ENCODE peak calls at places on chromosome 11, in nine cellular contexts. One of them, this sample, is unnamed.
A peak's percentile ranks its signal among the peaks of the same experiment; 100 is the strongest.

GRCh38 chr11:46377266-46377665 is 4.2 kb upstream of the MDK start:
- DNase-seq in stimulated activated CD8-positive, alpha-beta memory T cell treated with anti-CD3 and anti-CD28 coated beads, Interleukin-7, amount 100 ng/mL, for 48 hours: no peak
- DNase-seq in DMS79 treated with DMSO at 0.1 percent for 48 hours: no peak
- DNase-seq in CD4-positive, alpha-beta memory T cell: no peak
- DNase-seq in retina: no peak
- DNase-seq in mucosa of descending colon: no peak
- DNase-seq in neural crest cell: no peak
- DNase-seq in neuronal stem cell: no peak
- DNase-seq in posterior cingulate gyrus: no peak
- DNase-seq in this sample: no peak

GRCh38 chr11:31531293-31531692 is 21.7 kb downstream of the ELP4 start:
- DNase-seq in stimulated activated CD8-positive, alpha-beta memory T cell treated with anti-CD3 and anti-CD28 coated beads, Interleukin-7, amount 100 ng/mL, for 48 hours: no peak
- DNase-seq in DMS79 treated with DMSO at 0.1 percent for 48 hours: no peak
- DNase-seq in CD4-positive, alpha-beta memory T cell: no peak
- DNase-seq in neural crest cell: no peak
- DNase-seq in neuronal stem cell: no peak
- DNase-seq in retina: no peak
- DNase-seq in posterior cingulate gyrus: no peak
- DNase-seq in mucosa of descending colon: no peak
- DNase-seq in this sample: no peak

GRCh38 chr11:77250881-77251640 is 50.4 kb downstream of the GDPD4 start:
- DNase-seq in DMS79 treated with DMSO at 0.1 percent for 48 hours: no peak
- DNase-seq in neural crest cell: no peak
- DNase-seq in retina: no peak
- DNase-seq in stimulated activated CD8-positive, alpha-beta memory T cell treated with anti-CD3 and anti-CD28 coated beads, Interleukin-7, amount 100 ng/mL, for 48 hours: no peak
- DNase-seq in neuronal stem cell: no peak
- DNase-seq in mucosa of descending colon: no peak
- DNase-seq in CD4-positive, alpha-beta memory T cell: no peak
- DNase-seq in posterior cingulate gyrus: no peak
- DNase-seq in this sample: no peak

GRCh38 chr11:35579557-35580396 is 38.5 kb upstream of the FJX1 start:
- DNase-seq in CD4-positive, alpha-beta memory T cell: no peak
- DNase-seq in neural crest cell: no peak
- DNase-seq in stimulated activated CD8-positive, alpha-beta memory T cell treated with anti-CD3 and anti-CD28 coated beads, Interleukin-7, amount 100 ng/mL, for 48 hours: no peak
- DNase-seq in retina: no peak
- DNase-seq in posterior cingulate gyrus: no peak
- DNase-seq in neuronal stem cell: no peak
- DNase-seq in mucosa of descending colon: no peak
- DNase-seq in DMS79 treated with DMSO at 0.1 percent for 48 hours: peak; percentile 48
- DNase-seq in this sample: no peak

GRCh38 chr11:34510673-34511072 is 2.9 kb downstream of the ELF5 start:
- DNase-seq in DMS79 treated with DMSO at 0.1 percent for 48 hours: no peak
- DNase-seq in neuronal stem cell: no peak
- DNase-seq in mucosa of descending colon: no peak
- DNase-seq in neural crest cell: no peak
- DNase-seq in posterior cingulate gyrus: no peak
- DNase-seq in retina: no peak
- DNase-seq in stimulated activated CD8-positive, alpha-beta memory T cell treated with anti-CD3 and anti-CD28 coated beads, Interleukin-7, amount 100 ng/mL, for 48 hours: no peak
- DNase-seq in CD4-positive, alpha-beta memory T cell: no peak
- DNase-seq in this sample: no peak

GRCh38 chr11:130831506-130832385 is 84.5 kb downstream of the SNX19 start:
- DNase-seq in retina: peak; percentile 22
- DNase-seq in neural crest cell: no peak
- DNase-seq in mucosa of descending colon: no peak
- DNase-seq in posterior cingulate gyrus: peak; percentile 35
- DNase-seq in neuronal stem cell: no peak
- DNase-seq in stimulated activated CD8-positive, alpha-beta memory T cell treated with anti-CD3 and anti-CD28 coated beads, Interleukin-7, amount 100 ng/mL, for 48 hours: peak; percentile 5
- DNase-seq in DMS79 treated with DMSO at 0.1 percent for 48 hours: no peak
- DNase-seq in CD4-positive, alpha-beta memory T cell: no peak
- DNase-seq in this sample: peak; percentile 81

GRCh38 chr11:68271023-68271780 is 571 bp downstream of the C11orf24 start:
- DNase-seq in CD4-positive, alpha-beta memory T cell: peak; percentile 61
- DNase-seq in posterior cingulate gyrus: no peak
- DNase-seq in neuronal stem cell: peak; percentile 53
- DNase-seq in stimulated activated CD8-positive, alpha-beta memory T cell treated with anti-CD3 and anti-CD28 coated beads, Interleukin-7, amount 100 ng/mL, for 48 hours: peak; percentile 54
- DNase-seq in neural crest cell: peak; percentile 57
- DNase-seq in retina: peak; percentile 80
- DNase-seq in mucosa of descending colon: peak; percentile 57
- DNase-seq in DMS79 treated with DMSO at 0.1 percent for 48 hours: peak; percentile 47
- DNase-seq in this sample: peak; percentile 88

GRCh38 chr11:96143016-96143670 is 199.9 kb downstream of the MAML2 start:
- DNase-seq in neural crest cell: no peak
- DNase-seq in posterior cingulate gyrus: no peak
- DNase-seq in stimulated activated CD8-positive, alpha-beta memory T cell treated with anti-CD3 and anti-CD28 coated beads, Interleukin-7, amount 100 ng/mL, for 48 hours: no peak
- DNase-seq in mucosa of descending colon: no peak
- DNase-seq in DMS79 treated with DMSO at 0.1 percent for 48 hours: no peak
- DNase-seq in retina: no peak
- DNase-seq in CD4-positive, alpha-beta memory T cell: no peak
- DNase-seq in neuronal stem cell: peak; percentile 20
- DNase-seq in this sample: no peak

GRCh38 chr11:63567044-63567840 is 4.1 kb upstream of the PLAAT2 start:
- DNase-seq in mucosa of descending colon: peak; percentile 59
- DNase-seq in DMS79 treated with DMSO at 0.1 percent for 48 hours: peak; percentile 64
- DNase-seq in stimulated activated CD8-positive, alpha-beta memory T cell treated with anti-CD3 and anti-CD28 coated beads, Interleukin-7, amount 100 ng/mL, for 48 hours: peak; percentile 68
- DNase-seq in neuronal stem cell: no peak
- DNase-seq in CD4-positive, alpha-beta memory T cell: peak; percentile 94
- DNase-seq in retina: peak; percentile 22
- DNase-seq in posterior cingulate gyrus: no peak
- DNase-seq in neural crest cell: no peak
- DNase-seq in this sample: peak; percentile 91

GRCh38 chr11:35321532-35322320 is 97.6 kb downstream of the SLC1A2 start:
- DNase-seq in neuronal stem cell: no peak
- DNase-seq in retina: peak; percentile 67
- DNase-seq in neural crest cell: no peak
- DNase-seq in stimulated activated CD8-positive, alpha-beta memory T cell treated with anti-CD3 and anti-CD28 coated beads, Interleukin-7, amount 100 ng/mL, for 48 hours: no peak
- DNase-seq in CD4-positive, alpha-beta memory T cell: no peak
- DNase-seq in DMS79 treated with DMSO at 0.1 percent for 48 hours: peak; percentile 18
- DNase-seq in posterior cingulate gyrus: no peak
- DNase-seq in mucosa of descending colon: no peak
- DNase-seq in this sample: no peak

GRCh38 chr11:67357831-67358555 is 4.6 kb upstream of the POLD4 start:
- DNase-seq in neuronal stem cell: no peak
- DNase-seq in CD4-positive, alpha-beta memory T cell: no peak
- DNase-seq in posterior cingulate gyrus: no peak
- DNase-seq in mucosa of descending colon: peak; percentile 10
- DNase-seq in neural crest cell: no peak
- DNase-seq in stimulated activated CD8-positive, alpha-beta memory T cell treated with anti-CD3 and anti-CD28 coated beads, Interleukin-7, amount 100 ng/mL, for 48 hours: no peak
- DNase-seq in DMS79 treated with DMSO at 0.1 percent for 48 hours: no peak
- DNase-seq in retina: no peak
- DNase-seq in this sample: no peak

GRCh38 chr11:44809283-44809682 is 82.5 kb downstream of the TSPAN18 start:
- DNase-seq in neural crest cell: no peak
- DNase-seq in stimulated activated CD8-positive, alpha-beta memory T cell treated with anti-CD3 and anti-CD28 coated beads, Interleukin-7, amount 100 ng/mL, for 48 hours: no peak
- DNase-seq in mucosa of descending colon: no peak
- DNase-seq in retina: no peak
- DNase-seq in neuronal stem cell: no peak
- DNase-seq in posterior cingulate gyrus: no peak
- DNase-seq in DMS79 treated with DMSO at 0.1 percent for 48 hours: no peak
- DNase-seq in CD4-positive, alpha-beta memory T cell: no peak
- DNase-seq in this sample: no peak

GRCh38 chr11:129779342-129779741 is 36.3 kb upstream of the TMEM45B start:
- DNase-seq in neuronal stem cell: no peak
- DNase-seq in DMS79 treated with DMSO at 0.1 percent for 48 hours: no peak
- DNase-seq in posterior cingulate gyrus: no peak
- DNase-seq in neural crest cell: no peak
- DNase-seq in CD4-positive, alpha-beta memory T cell: no peak
- DNase-seq in mucosa of descending colon: no peak
- DNase-seq in stimulated activated CD8-positive, alpha-beta memory T cell treated with anti-CD3 and anti-CD28 coated beads, Interleukin-7, amount 100 ng/mL, for 48 hours: no peak
- DNase-seq in retina: no peak
- DNase-seq in this sample: peak; percentile 15

GRCh38 chr11:86919557-86920210 is 35.5 kb downstream of the FZD4 start:
- DNase-seq in DMS79 treated with DMSO at 0.1 percent for 48 hours: peak; percentile 12
- DNase-seq in retina: peak; percentile 54
- DNase-seq in neural crest cell: no peak
- DNase-seq in mucosa of descending colon: peak; percentile 36
- DNase-seq in neuronal stem cell: peak; percentile 43
- DNase-seq in stimulated activated CD8-positive, alpha-beta memory T cell treated with anti-CD3 and anti-CD28 coated beads, Interleukin-7, amount 100 ng/mL, for 48 hours: no peak
- DNase-seq in posterior cingulate gyrus: no peak
- DNase-seq in CD4-positive, alpha-beta memory T cell: peak; percentile 11
- DNase-seq in this sample: peak; percentile 82

GRCh38 chr11:118914178-118914918 is 11.4 kb downstream of the BCL9L start:
- DNase-seq in neuronal stem cell: no peak
- DNase-seq in stimulated activated CD8-positive, alpha-beta memory T cell treated with anti-CD3 and anti-CD28 coated beads, Interleukin-7, amount 100 ng/mL, for 48 hours: no peak
- DNase-seq in DMS79 treated with DMSO at 0.1 percent for 48 hours: no peak
- DNase-seq in neural crest cell: no peak
- DNase-seq in mucosa of descending colon: peak; percentile 46
- DNase-seq in retina: peak; percentile 75
- DNase-seq in CD4-positive, alpha-beta memory T cell: peak; percentile 85
- DNase-seq in posterior cingulate gyrus: peak; percentile 64
- DNase-seq in this sample: peak; percentile 64

GRCh38 chr11:64361659-64362058 is 2.7 kb downstream of the RPS6KA4 start:
- DNase-seq in stimulated activated CD8-positive, alpha-beta memory T cell treated with anti-CD3 and anti-CD28 coated beads, Interleukin-7, amount 100 ng/mL, for 48 hours: no peak
- DNase-seq in neural crest cell: no peak
- DNase-seq in DMS79 treated with DMSO at 0.1 percent for 48 hours: no peak
- DNase-seq in mucosa of descending colon: no peak
- DNase-seq in retina: no peak
- DNase-seq in posterior cingulate gyrus: no peak
- DNase-seq in CD4-positive, alpha-beta memory T cell: no peak
- DNase-seq in neuronal stem cell: no peak
- DNase-seq in this sample: no peak

GRCh38 chr11:112024778-112025678 is at the start of gene DLAT:
- DNase-seq in DMS79 treated with DMSO at 0.1 percent for 48 hours: peak; percentile 98
- DNase-seq in CD4-positive, alpha-beta memory T cell: peak; percentile 86
- DNase-seq in neuronal stem cell: peak; percentile 95
- DNase-seq in retina: peak; percentile 98
- DNase-seq in mucosa of descending colon: peak; percentile 95
- DNase-seq in stimulated activated CD8-positive, alpha-beta memory T cell treated with anti-CD3 and anti-CD28 coated beads, Interleukin-7, amount 100 ng/mL, for 48 hours: peak; percentile 82
- DNase-seq in neural crest cell: peak; percentile 95
- DNase-seq in posterior cingulate gyrus: peak; percentile 87
- DNase-seq in this sample: peak; percentile 98

GRCh38 chr11:116791002-116791812 is 472 bp downstream of the APOA5 start:
- DNase-seq in neuronal stem cell: peak; percentile 76
- DNase-seq in mucosa of descending colon: peak; percentile 87
- DNase-seq in stimulated activated CD8-positive, alpha-beta memory T cell treated with anti-CD3 and anti-CD28 coated beads, Interleukin-7, amount 100 ng/mL, for 48 hours: peak; percentile 63
- DNase-seq in posterior cingulate gyrus: peak; percentile 89
- DNase-seq in DMS79 treated with DMSO at 0.1 percent for 48 hours: no peak
- DNase-seq in CD4-positive, alpha-beta memory T cell: peak; percentile 70
- DNase-seq in neural crest cell: peak; percentile 91
- DNase-seq in retina: peak; percentile 91
- DNase-seq in this sample: peak; percentile 86

GRCh38 chr11:129313588-129314288 is 61.9 kb upstream of the BARX2 start:
- DNase-seq in stimulated activated CD8-positive, alpha-beta memory T cell treated with anti-CD3 and anti-CD28 coated beads, Interleukin-7, amount 100 ng/mL, for 48 hours: no peak
- DNase-seq in CD4-positive, alpha-beta memory T cell: no peak
- DNase-seq in mucosa of descending colon: no peak
- DNase-seq in retina: peak; percentile 15
- DNase-seq in DMS79 treated with DMSO at 0.1 percent for 48 hours: peak; percentile 19
- DNase-seq in neuronal stem cell: no peak
- DNase-seq in posterior cingulate gyrus: no peak
- DNase-seq in neural crest cell: no peak
- DNase-seq in this sample: peak; percentile 42

GRCh38 chr11:74133416-74133815 is 37.4 kb downstream of the C2CD3 start:
- DNase-seq in retina: no peak
- DNase-seq in DMS79 treated with DMSO at 0.1 percent for 48 hours: no peak
- DNase-seq in mucosa of descending colon: no peak
- DNase-seq in posterior cingulate gyrus: no peak
- DNase-seq in neuronal stem cell: no peak
- DNase-seq in stimulated activated CD8-positive, alpha-beta memory T cell treated with anti-CD3 and anti-CD28 coated beads, Interleukin-7, amount 100 ng/mL, for 48 hours: no peak
- DNase-seq in neural crest cell: no peak
- DNase-seq in CD4-positive, alpha-beta memory T cell: no peak
- DNase-seq in this sample: no peak

GRCh38 chr11:8261316-8261715 is 2.4 kb downstream of the LMO1 start:
- DNase-seq in CD4-positive, alpha-beta memory T cell: no peak
- DNase-seq in DMS79 treated with DMSO at 0.1 percent for 48 hours: no peak
- DNase-seq in stimulated activated CD8-positive, alpha-beta memory T cell treated with anti-CD3 and anti-CD28 coated beads, Interleukin-7, amount 100 ng/mL, for 48 hours: no peak
- DNase-seq in retina: no peak
- DNase-seq in mucosa of descending colon: no peak
- DNase-seq in posterior cingulate gyrus: peak; percentile 2
- DNase-seq in neuronal stem cell: no peak
- DNase-seq in neural crest cell: no peak
- DNase-seq in this sample: no peak

GRCh38 chr11:46238078-46238966 is 39.1 kb upstream of the CREB3L1 start:
- DNase-seq in DMS79 treated with DMSO at 0.1 percent for 48 hours: peak; percentile 8
- DNase-seq in posterior cingulate gyrus: peak; percentile 49
- DNase-seq in stimulated activated CD8-positive, alpha-beta memory T cell treated with anti-CD3 and anti-CD28 coated beads, Interleukin-7, amount 100 ng/mL, for 48 hours: no peak
- DNase-seq in mucosa of descending colon: peak; percentile 58
- DNase-seq in retina: peak; percentile 79
- DNase-seq in neural crest cell: peak; percentile 46
- DNase-seq in CD4-positive, alpha-beta memory T cell: peak; percentile 54
- DNase-seq in neuronal stem cell: peak; percentile 62
- DNase-seq in this sample: peak; percentile 83

GRCh38 chr11:110340427-110340826 is 44.0 kb upstream of the RDX start:
- DNase-seq in posterior cingulate gyrus: no peak
- DNase-seq in CD4-positive, alpha-beta memory T cell: no peak
- DNase-seq in retina: no peak
- DNase-seq in stimulated activated CD8-positive, alpha-beta memory T cell treated with anti-CD3 and anti-CD28 coated beads, Interleukin-7, amount 100 ng/mL, for 48 hours: no peak
- DNase-seq in neuronal stem cell: no peak
- DNase-seq in neural crest cell: no peak
- DNase-seq in DMS79 treated with DMSO at 0.1 percent for 48 hours: no peak
- DNase-seq in mucosa of descending colon: no peak
- DNase-seq in this sample: no peak

GRCh38 chr11:72741429-72741833 is 10.8 kb downstream of the ARAP1 start:
- DNase-seq in retina: no peak
- DNase-seq in posterior cingulate gyrus: no peak
- DNase-seq in DMS79 treated with DMSO at 0.1 percent for 48 hours: no peak
- DNase-seq in neural crest cell: peak; percentile 31
- DNase-seq in CD4-positive, alpha-beta memory T cell: no peak
- DNase-seq in neuronal stem cell: no peak
- DNase-seq in stimulated activated CD8-positive, alpha-beta memory T cell treated with anti-CD3 and anti-CD28 coated beads, Interleukin-7, amount 100 ng/mL, for 48 hours: no peak
- DNase-seq in mucosa of descending colon: no peak
- DNase-seq in this sample: peak; percentile 82

GRCh38 chr11:71568707-71569349 is 3.5 kb downstream of the KRTAP5-10 start:
- DNase-seq in mucosa of descending colon: peak; percentile 8
- DNase-seq in neuronal stem cell: no peak
- DNase-seq in CD4-positive, alpha-beta memory T cell: no peak
- DNase-seq in retina: no peak
- DNase-seq in posterior cingulate gyrus: no peak
- DNase-seq in stimulated activated CD8-positive, alpha-beta memory T cell treated with anti-CD3 and anti-CD28 coated beads, Interleukin-7, amount 100 ng/mL, for 48 hours: no peak
- DNase-seq in neural crest cell: no peak
- DNase-seq in DMS79 treated with DMSO at 0.1 percent for 48 hours: no peak
- DNase-seq in this sample: peak; percentile 44

GRCh38 chr11:45982656-45983470 is 60.4 kb downstream of the LARGE2 start:
- DNase-seq in posterior cingulate gyrus: no peak
- DNase-seq in CD4-positive, alpha-beta memory T cell: no peak
- DNase-seq in stimulated activated CD8-positive, alpha-beta memory T cell treated with anti-CD3 and anti-CD28 coated beads, Interleukin-7, amount 100 ng/mL, for 48 hours: peak; percentile 30
- DNase-seq in retina: peak; percentile 50
- DNase-seq in mucosa of descending colon: no peak
- DNase-seq in DMS79 treated with DMSO at 0.1 percent for 48 hours: no peak
- DNase-seq in neural crest cell: no peak
- DNase-seq in neuronal stem cell: peak; percentile 42
- DNase-seq in this sample: peak; percentile 85

GRCh38 chr11:29564501-29564900 is 452.3 kb downstream of the KCNA4 start:
- DNase-seq in posterior cingulate gyrus: no peak
- DNase-seq in DMS79 treated with DMSO at 0.1 percent for 48 hours: no peak
- DNase-seq in neuronal stem cell: no peak
- DNase-seq in mucosa of descending colon: no peak
- DNase-seq in retina: no peak
- DNase-seq in CD4-positive, alpha-beta memory T cell: no peak
- DNase-seq in neural crest cell: no peak
- DNase-seq in stimulated activated CD8-positive, alpha-beta memory T cell treated with anti-CD3 and anti-CD28 coated beads, Interleukin-7, amount 100 ng/mL, for 48 hours: no peak
- DNase-seq in this sample: peak; percentile 7

GRCh38 chr11:59957094-59957493 is 6.7 kb upstream of the OOSP4A start:
- DNase-seq in stimulated activated CD8-positive, alpha-beta memory T cell treated with anti-CD3 and anti-CD28 coated beads, Interleukin-7, amount 100 ng/mL, for 48 hours: no peak
- DNase-seq in mucosa of descending colon: no peak
- DNase-seq in neural crest cell: no peak
- DNase-seq in neuronal stem cell: no peak
- DNase-seq in DMS79 treated with DMSO at 0.1 percent for 48 hours: no peak
- DNase-seq in posterior cingulate gyrus: no peak
- DNase-seq in CD4-positive, alpha-beta memory T cell: no peak
- DNase-seq in retina: no peak
- DNase-seq in this sample: no peak

GRCh38 chr11:33207408-33207985 is 46.2 kb upstream of the CSTF3 start:
- DNase-seq in posterior cingulate gyrus: no peak
- DNase-seq in DMS79 treated with DMSO at 0.1 percent for 48 hours: no peak
- DNase-seq in neuronal stem cell: no peak
- DNase-seq in stimulated activated CD8-positive, alpha-beta memory T cell treated with anti-CD3 and anti-CD28 coated beads, Interleukin-7, amount 100 ng/mL, for 48 hours: no peak
- DNase-seq in CD4-positive, alpha-beta memory T cell: no peak
- DNase-seq in mucosa of descending colon: no peak
- DNase-seq in neural crest cell: no peak
- DNase-seq in retina: no peak
- DNase-seq in this sample: peak; percentile 44

GRCh38 chr11:122309262-122309925 is 193.4 kb upstream of the BLID start:
- DNase-seq in retina: peak; percentile 11
- DNase-seq in DMS79 treated with DMSO at 0.1 percent for 48 hours: peak; percentile 87
- DNase-seq in neuronal stem cell: no peak
- DNase-seq in stimulated activated CD8-positive, alpha-beta memory T cell treated with anti-CD3 and anti-CD28 coated beads, Interleukin-7, amount 100 ng/mL, for 48 hours: no peak
- DNase-seq in CD4-positive, alpha-beta memory T cell: no peak
- DNase-seq in neural crest cell: no peak
- DNase-seq in mucosa of descending colon: no peak
- DNase-seq in posterior cingulate gyrus: peak; percentile 32
- DNase-seq in this sample: no peak

GRCh38 chr11:59847620-59848019 is 2.3 kb upstream of the CBLIF start:
- DNase-seq in retina: no peak
- DNase-seq in neuronal stem cell: no peak
- DNase-seq in mucosa of descending colon: no peak
- DNase-seq in DMS79 treated with DMSO at 0.1 percent for 48 hours: no peak
- DNase-seq in neural crest cell: no peak
- DNase-seq in CD4-positive, alpha-beta memory T cell: no peak
- DNase-seq in stimulated activated CD8-positive, alpha-beta memory T cell treated with anti-CD3 and anti-CD28 coated beads, Interleukin-7, amount 100 ng/mL, for 48 hours: no peak
- DNase-seq in posterior cingulate gyrus: no peak
- DNase-seq in this sample: no peak

This sample was measured in left kidney.